ENCODE peak calls at places on chromosome 14, in nine cellular contexts. T, L, K, D, G, J, Y, C and X are unnamed samples.

GRCh38 chr14:63773504-63773903 is 45.6 kb upstream of the SGPP1 start:
- DNase-seq in T (no peak), L (no peak), K (no peak), D (no peak), G (no peak), J (no peak), Y (no peak), C (no peak), X (no peak)

GRCh38 chr14:51780006-51780692 is 80.3 kb upstream of the GNG2 start:
- DNase-seq in T (peak), L (peak), K (peak), D (no peak), G (peak), J (peak), Y (peak), C (peak), X (peak)

GRCh38 chr14:51020024-51020710 is 74.7 kb downstream of the TRIM9 start:
- DNase-seq in T (peak), L (no peak), K (no peak), D (no peak), G (peak), J (no peak), Y (no peak), C (no peak), X (peak)

GRCh38 chr14:21455592-21455911 is 371 bp downstream of the CHD8 start:
- DNase-seq in T (no peak), L (no peak), K (no peak), D (no peak), G (no peak), J (no peak), Y (peak), C (no peak), X (no peak)

GRCh38 chr14:78509516-78509915 is 339.3 kb downstream of the NRXN3 start:
- DNase-seq in T (no peak), L (no peak), K (no peak), D (no peak), G (no peak), J (no peak), Y (no peak), C (no peak), X (no peak)

GRCh38 chr14:96811985-96812667 is 14.9 kb downstream of the VRK1 start:
- DNase-seq in T (peak), L (no peak), K (no peak), D (no peak), G (no peak), J (no peak), Y (no peak), C (no peak), X (no peak)

GRCh38 chr14:67187210-67187609 is 2.0 kb upstream of the GARIN2 start:
- DNase-seq in T (peak), L (no peak), K (no peak), D (no peak), G (peak), J (no peak), Y (no peak), C (no peak), X (peak)

GRCh38 chr14:63614964-63615363 is 26.7 kb downstream of the WDR89 start:
- DNase-seq in T (peak), L (no peak), K (no peak), D (no peak), G (peak), J (no peak), Y (no peak), C (no peak), X (peak)

GRCh38 chr14:33508663-33509062 is 442.2 kb downstream of the EGLN3 start:
- DNase-seq in T (no peak), L (no peak), K (no peak), D (no peak), G (no peak), J (no peak), Y (no peak), C (no peak), X (no peak)